ENCODE peak calls at places on chromosomes 6 and 20, in ten cellular contexts. C is H9; J is GM12892; Z is hippocampal formation; Q is stimulated activated CD8-positive, alpha-beta memory T cell treated with anti-CD3 and anti-CD28 coated beads, Interleukin-7, amount 100 ng/mL, for 1 hour; G is T follicular helper cell; H is iris pigment epithelial cell; L is midbrain; X is NCI-H524; W is GM03348. U is an unnamed sample.

GRCh38 chr6:126812651-126813050 is 305.8 kb upstream of the RSPO3 start:
- DNase-seq in C (no peak), J (no peak), Z (no peak), Q (no peak), G (no peak), H (peak; percentile 24), L (no peak), X (peak; percentile 10), W (no peak), U (no peak)

GRCh38 chr20:40073535-40074111 is 615.4 kb downstream of the MAFB start:
- DNase-seq in C (peak; percentile 86), J (no peak), Z (no peak), Q (no peak), G (no peak), H (no peak), L (no peak), X (no peak), W (no peak), U (peak; percentile 95)

GRCh38 chr6:158622545-158623190 is 21.9 kb downstream of the DYNLT1 start:
- DNase-seq in C (no peak), J (no peak), Z (no peak), Q (no peak), G (no peak), H (no peak), L (no peak), X (no peak), W (peak; percentile 31), U (no peak)

GRCh38 chr6:165890404-165890735 is 227.3 kb upstream of the PDE10A start:
- DNase-seq in C (no peak), J (no peak), Z (no peak), Q (no peak), G (no peak), H (no peak), L (no peak), X (no peak), W (no peak), U (no peak)

GRCh38 chr6:15426395-15426794 is 180.5 kb downstream of the JARID2 start:
- DNase-seq in C (no peak), J (no peak), Z (no peak), Q (no peak), G (no peak), H (no peak), L (no peak), X (no peak), W (no peak), U (no peak)

GRCh38 chr6:135812085-135812526 is 39.4 kb upstream of the PDE7B start:
- DNase-seq in C (no peak), J (no peak), Z (no peak), Q (no peak), G (no peak), H (peak; percentile 34), L (no peak), X (no peak), W (peak; percentile 2), U (no peak)

GRCh38 chr6:6688951-6689350 is 100.4 kb downstream of the LY86 start:
- DNase-seq in C (no peak), J (no peak), Z (no peak), Q (no peak), G (no peak), H (no peak), L (no peak), X (no peak), W (no peak), U (no peak)

GRCh38 chr6:142331075-142331551 is 29.3 kb downstream of the ADGRG6 start:
- DNase-seq in C (no peak), J (no peak), Z (no peak), Q (no peak), G (no peak), H (peak; percentile 27), L (no peak), X (no peak), W (no peak), U (no peak)

GRCh38 chr6:91713911-91714310 is 1127.0 kb upstream of the MAP3K7 start:
- DNase-seq in C (no peak), J (no peak), Z (no peak), Q (no peak), G (no peak), H (peak; percentile 3), L (no peak), X (no peak), W (no peak), U (no peak)

GRCh38 chr20:6162239-6162638 is 39.4 kb upstream of the FERMT1 start:
- DNase-seq in C (no peak), J (no peak), Z (peak; percentile 31), Q (no peak), G (no peak), H (peak; percentile 6), L (peak; percentile 50), X (no peak), W (no peak), U (no peak)

GRCh38 chr20:64104667-64105451 is 2.5 kb downstream of the NPBWR2 start:
- DNase-seq in C (no peak), J (no peak), Z (no peak), Q (no peak), G (no peak), H (no peak), L (no peak), X (no peak), W (no peak), U (no peak)

GRCh38 chr6:133341607-133342158 is 100.5 kb downstream of the EYA4 start:
- DNase-seq in C (no peak), J (no peak), Z (no peak), Q (no peak), G (no peak), H (peak; percentile 90), L (no peak), X (no peak), W (no peak), U (no peak)

GRCh38 chr6:100968934-100969333 is 87.8 kb upstream of the ASCC3 start:
- DNase-seq in C (peak; percentile 71), J (no peak), Z (no peak), Q (no peak), G (no peak), H (no peak), L (no peak), X (peak; percentile 22), W (no peak), U (no peak)

GRCh38 chr6:108969776-108970175 is 121.6 kb downstream of the ARMC2 start:
- DNase-seq in C (no peak), J (no peak), Z (no peak), Q (no peak), G (no peak), H (peak; percentile 47), L (no peak), X (no peak), W (peak; percentile 25), U (no peak)

GRCh38 chr6:32149932-32150920 is 1.5 kb downstream of the PRRT1 start:
- DNase-seq in C (peak; percentile 75), J (no peak), Z (no peak), Q (no peak), G (no peak), H (no peak), L (no peak), X (no peak), W (no peak), U (no peak)

GRCh38 chr6:90168693-90169131 is 127.9 kb downstream of the BACH2 start:
- DNase-seq in C (no peak), J (no peak), Z (no peak), Q (no peak), G (no peak), H (peak; percentile 65), L (no peak), X (no peak), W (peak; percentile 8), U (no peak)

GRCh38 chr6:52548999-52549398 is 27.9 kb downstream of the TRAM2 start:
- DNase-seq in C (no peak), J (no peak), Z (no peak), Q (no peak), G (no peak), H (no peak), L (no peak), X (no peak), W (no peak), U (no peak)

GRCh38 chr20:53975761-53976160 is 94.6 kb downstream of the BCAS1 start:
- DNase-seq in C (no peak), J (no peak), Z (no peak), Q (no peak), G (no peak), H (no peak), L (peak; percentile 9), X (no peak), W (no peak), U (no peak)

GRCh38 chr20:25369529-25369928 is 21.1 kb downstream of the ABHD12 start:
- DNase-seq in C (no peak), J (no peak), Z (no peak), Q (no peak), G (no peak), H (no peak), L (no peak), X (no peak), W (no peak), U (no peak)

GRCh38 chr6:21396313-21396712 is 197.2 kb upstream of the SOX4 start:
- DNase-seq in C (no peak), J (no peak), Z (no peak), Q (no peak), G (no peak), H (peak; percentile 87), L (no peak), X (no peak), W (peak; percentile 43), U (no peak)

GRCh38 chr6:98487612-98488011 is 346.8 kb upstream of the POU3F2 start:
- DNase-seq in C (peak; percentile 51), J (no peak), Z (no peak), Q (no peak), G (no peak), H (no peak), L (peak; percentile 2), X (peak; percentile 96), W (no peak), U (no peak)

GRCh38 chr20:40110241-40110910 is 578.7 kb downstream of the MAFB start:
- DNase-seq in C (no peak), J (no peak), Z (no peak), Q (no peak), G (no peak), H (no peak), L (no peak), X (no peak), W (no peak), U (no peak)

GRCh38 chr6:9412951-9413559 is 977.7 kb upstream of the SLC35B3 start:
- DNase-seq in C (peak; percentile 57), J (no peak), Z (no peak), Q (no peak), G (no peak), H (peak; percentile 17), L (no peak), X (peak; percentile 55), W (no peak), U (no peak)

GRCh38 chr6:15365273-15365687 is 119.4 kb downstream of the JARID2 start:
- DNase-seq in C (peak; percentile 46), J (no peak), Z (peak; percentile 58), Q (peak; percentile 9), G (peak; percentile 31), H (peak; percentile 89), L (peak; percentile 84), X (peak; percentile 90), W (peak; percentile 33), U (peak; percentile 83)

GRCh38 chr20:38970302-38970701 is 8.2 kb downstream of the DHX35 start:
- DNase-seq in C (no peak), J (no peak), Z (no peak), Q (no peak), G (no peak), H (peak; percentile 85), L (no peak), X (no peak), W (peak; percentile 68), U (no peak)

GRCh38 chr20:41030536-41031242 is 2.1 kb downstream of the TOP1 start:
- DNase-seq in C (no peak), J (no peak), Z (no peak), Q (no peak), G (no peak), H (peak; percentile 62), L (no peak), X (peak; percentile 70), W (peak; percentile 31), U (no peak)

GRCh38 chr6:148521158-148521557 is 178.5 kb downstream of the SASH1 start:
- DNase-seq in C (no peak), J (no peak), Z (no peak), Q (no peak), G (no peak), H (no peak), L (peak; percentile 54), X (no peak), W (no peak), U (no peak)

GRCh38 chr6:113649276-113649675 is 207.9 kb upstream of the MARCKS start:
- DNase-seq in C (no peak), J (no peak), Z (no peak), Q (no peak), G (no peak), H (peak; percentile 63), L (no peak), X (no peak), W (no peak), U (peak; percentile 20)